ENCODE peak calls at places on chromosomes 16 and 17, in ten cellular contexts. G, N, W, V, K, H, I, U, P and C are unnamed samples.

GRCh38 chr17:40320771-40321501 is 12.0 kb downstream of the RARA start:
- DNase-seq in N (no peak), H (no peak), I (no peak), K (no peak), P (peak), W (no peak), G (no peak), V (no peak), U (peak), C (peak)

GRCh38 chr17:21033350-21033749 is 9.5 kb downstream of the USP22 start:
- DNase-seq in N (no peak), H (peak), U (no peak), I (no peak), K (no peak), P (no peak), G (peak), W (no peak), V (no peak), C (no peak)

GRCh38 chr16:75250809-75251279 is 580 bp downstream of the BCAR1 start:
- DNase-seq in V (no peak), N (no peak), K (peak), G (no peak), U (no peak), H (peak), W (no peak), I (no peak), P (no peak), C (no peak)

GRCh38 chr17:80147035-80147939 is at the start of gene EIF4A3:
- DNase-seq in K (peak), G (peak), U (peak), V (peak), I (peak), P (peak), H (peak), N (peak), W (peak), C (peak)

GRCh38 chr16:88988980-88989791 is 12.2 kb upstream of the CBFA2T3 start:
- DNase-seq in N (no peak), H (no peak), I (no peak), K (no peak), G (no peak), W (no peak), U (no peak), P (no peak), V (no peak), C (no peak)

GRCh38 chr17:32875904-32876413 is 965 bp downstream of the MYO1D start:
- DNase-seq in H (peak), I (no peak), G (peak), N (peak), P (no peak), V (no peak), K (no peak), U (no peak), W (peak), C (peak)

GRCh38 chr17:53792451-53792850 is 30.3 kb upstream of the KIF2B start:
- DNase-seq in I (no peak), W (no peak), K (no peak), P (no peak), V (no peak), H (no peak), U (no peak), N (no peak), G (no peak), C (no peak)

GRCh38 chr17:45227101-45227591 is 5.5 kb downstream of the FMNL1 start:
- DNase-seq in U (no peak), H (no peak), K (no peak), W (no peak), N (no peak), V (no peak), I (no peak), P (no peak), G (peak), C (peak)

GRCh38 chr16:87826798-87827587 is 42.3 kb downstream of the SLC7A5 start:
- DNase-seq in W (no peak), H (no peak), K (no peak), N (no peak), V (no peak), I (no peak), P (no peak), G (no peak), U (no peak), C (no peak)

GRCh38 chr17:77312786-77313599 is 172.2 kb downstream of the SEC14L1 start:
- DNase-seq in V (no peak), H (no peak), K (no peak), U (peak), G (peak), N (no peak), P (peak), I (no peak), W (peak), C (no peak)

GRCh38 chr16:89873822-89874689 is 664 bp downstream of the TCF25 start:
- DNase-seq in K (peak), I (peak), H (peak), P (peak), N (peak), V (peak), G (peak), U (peak), W (peak), C (peak)

GRCh38 chr16:49019826-49020401 is 261.7 kb downstream of the CBLN1 start:
- DNase-seq in W (no peak), I (no peak), G (no peak), N (no peak), U (no peak), V (no peak), H (peak), K (no peak), P (no peak), C (no peak)

GRCh38 chr16:75007443-75007842 is 8.6 kb downstream of the ZNRF1 start:
- DNase-seq in P (no peak), H (no peak), I (no peak), V (no peak), W (no peak), U (no peak), K (no peak), G (no peak), N (no peak), C (no peak)

GRCh38 chr16:53545433-53545832 is 42.4 kb upstream of the AKTIP start:
- DNase-seq in W (no peak), V (peak), N (no peak), P (no peak), H (no peak), I (no peak), U (no peak), K (no peak), G (no peak), C (no peak)

GRCh38 chr16:49023095-49023494 is 258.5 kb downstream of the CBLN1 start:
- DNase-seq in W (no peak), P (no peak), U (no peak), G (peak), V (no peak), H (peak), K (peak), I (peak), N (no peak), C (no peak)

GRCh38 chr16:67718668-67719047 is 458 bp downstream of the GFOD2 start:
- DNase-seq in K (no peak), N (peak), U (no peak), I (peak), W (no peak), H (no peak), V (peak), G (no peak), P (no peak), C (peak)

GRCh38 chr16:70550082-70550481 is 26.5 kb downstream of the SF3B3 start:
- DNase-seq in G (no peak), H (no peak), W (no peak), K (no peak), U (no peak), V (no peak), P (no peak), I (no peak), N (no peak), C (no peak)

GRCh38 chr16:25270577-25270976 is 12.9 kb upstream of the ZKSCAN2 start:
- DNase-seq in I (no peak), K (no peak), H (no peak), W (no peak), N (no peak), V (no peak), U (no peak), P (no peak), G (no peak), C (no peak)

GRCh38 chr17:2222901-2223616 is 80.5 kb downstream of the SMG6 start:
- DNase-seq in P (peak), V (no peak), H (no peak), I (peak), W (no peak), U (peak), G (peak), K (no peak), N (peak), C (peak)

GRCh38 chr16:3479654-3480216 is 15.6 kb downstream of the C16orf90 start:
- DNase-seq in I (no peak), W (no peak), U (no peak), V (no peak), K (no peak), G (no peak), N (no peak), P (no peak), H (no peak), C (no peak)

GRCh38 chr16:26547681-26548080 is 519.0 kb upstream of the C16orf82 start:
- DNase-seq in K (no peak), H (no peak), W (no peak), U (no peak), P (no peak), I (no peak), G (no peak), V (no peak), N (no peak), C (no peak)

GRCh38 chr16:19168173-19169080 is at the start of gene SYT17:
- DNase-seq in H (peak), N (no peak), I (no peak), K (peak), G (no peak), W (no peak), P (no peak), V (peak), U (peak), C (no peak)

GRCh38 chr16:19164285-19164684 is 3.8 kb upstream of the SYT17 start:
- DNase-seq in G (no peak), W (no peak), H (no peak), N (no peak), I (no peak), K (no peak), V (no peak), P (no peak), U (no peak), C (no peak)

GRCh38 chr16:19167710-19168172 is 299 bp upstream of the SYT17 start:
- DNase-seq in U (peak), G (peak), W (peak), N (peak), K (peak), V (peak), P (peak), I (peak), H (peak), C (peak)

GRCh38 chr16:19165101-19165500 is 2.9 kb upstream of the SYT17 start:
- DNase-seq in U (no peak), N (no peak), P (no peak), I (no peak), H (peak), W (peak), V (no peak), G (no peak), K (no peak), C (no peak)

GRCh38 chr16:19166500-19166899 is 1.5 kb upstream of the SYT17 start:
- DNase-seq in I (no peak), G (no peak), N (no peak), V (no peak), W (no peak), H (peak), U (no peak), P (no peak), K (no peak), C (no peak)
- TF ChIP-seq CTCF in I (peak), G (no peak), N (no peak), V (peak), W (no peak), H (peak), U (no peak), P (no peak), K (no peak), C (no peak)

GRCh38 chr17:15351487-15351840 is 10.1 kb upstream of the TEKT3 start:
- DNase-seq in U (no peak), H (no peak), N (no peak), G (no peak), V (no peak), W (no peak), P (no peak), K (no peak), I (no peak), C (no peak)
- H3K27ac ChIP-seq in U (no peak), H (peak), N (no peak), G (no peak), V (no peak), W (no peak), P (peak), K (no peak), I (no peak), C (no peak)

DNA sequence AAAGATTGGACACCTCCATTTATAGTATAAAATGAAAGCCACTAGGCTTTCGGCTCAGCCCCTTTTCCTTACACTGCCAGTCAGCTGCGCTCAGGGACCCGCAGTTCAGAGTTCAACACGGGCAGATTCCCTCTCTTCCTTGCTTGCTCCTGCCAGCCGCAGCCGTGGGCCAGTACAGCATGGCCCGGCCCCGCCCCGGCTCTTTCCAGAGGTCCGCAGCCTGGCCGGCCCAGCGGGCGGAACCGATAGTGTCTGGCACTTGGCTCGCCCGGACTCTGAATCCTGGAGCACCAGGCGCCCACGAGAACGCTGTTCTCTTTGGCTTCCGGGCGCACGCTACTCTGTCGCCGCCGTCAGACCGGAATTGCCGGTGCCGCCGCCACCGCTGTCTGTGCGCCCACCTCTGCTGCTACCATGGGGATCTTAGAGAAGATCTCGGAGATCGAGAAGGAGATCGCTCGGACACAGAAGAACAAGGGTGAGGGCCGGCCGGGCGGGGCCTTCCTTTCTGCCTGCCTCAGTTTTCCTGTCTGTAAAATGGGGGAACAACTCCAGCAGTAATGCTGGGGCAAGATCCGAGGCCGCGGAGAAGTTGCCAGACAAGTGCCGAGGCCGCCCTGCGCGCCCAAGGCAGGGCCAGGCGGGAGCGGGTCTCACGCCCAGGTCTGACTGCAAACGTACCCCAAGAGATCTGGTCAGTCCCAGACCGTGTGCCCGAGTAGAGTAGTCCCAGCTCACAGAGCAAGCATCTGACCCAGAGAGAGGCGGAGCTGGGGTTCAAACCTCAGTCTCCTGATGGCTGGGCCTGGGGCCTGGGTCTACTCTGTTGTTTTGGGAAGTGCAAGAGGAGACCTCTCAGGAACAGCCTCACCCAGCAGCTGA is at the start of gene DRG2:
- DNase-seq in K (peak), P (peak), I (peak), G (peak), V (peak), H (peak), N (peak), U (peak), W (peak), C (peak)
- TF ChIP-seq CTCF in K (no peak), P (no peak), I (peak), G (no peak), V (no peak), H (no peak), N (no peak), U (peak), W (peak), C (no peak)

GRCh38 chr17:17032131-17032692 is 10.0 kb upstream of the MPRIP start:
- DNase-seq in P (peak), V (no peak), N (peak), I (peak), U (peak), K (peak), G (peak), H (peak), W (peak), C (no peak)
- H3K27ac ChIP-seq in P (no peak), V (no peak), N (peak), I (peak), U (peak), K (peak), G (peak), H (peak), W (peak), C (no peak)

GRCh38 chr17:62592305-62593099 is 35.0 kb upstream of the MRC2 start:
- DNase-seq in G (no peak), N (peak), U (no peak), I (peak), V (no peak), H (peak), W (peak), K (peak), P (no peak), C (no peak)
- TF ChIP-seq CTCF in G (no peak), N (no peak), U (no peak), I (no peak), V (no peak), H (peak), W (peak), K (no peak), P (no peak), C (no peak)

GRCh38 chr16:23453338-23454052 is 506 bp upstream of the COG7 start:
- DNase-seq in P (no peak), G (no peak), I (no peak), V (no peak), W (no peak), N (no peak), H (no peak), K (no peak), U (no peak), C (no peak)
- H3K27ac ChIP-seq in P (no peak), G (peak), I (peak), V (no peak), W (peak), N (peak), H (no peak), K (peak), U (peak), C (no peak)

GRCh38 chr17:73030995-73031394 is 61.5 kb downstream of the SLC39A11 start:
- DNase-seq in V (no peak), I (no peak), N (no peak), U (no peak), G (no peak), K (no peak), W (no peak), P (no peak), H (no peak), C (no peak)
- TF ChIP-seq CTCF in V (no peak), I (no peak), N (no peak), U (no peak), G (no peak), K (no peak), W (no peak), P (no peak), H (no peak), C (no peak)